ENCODE peak calls at places on chromosomes 5 and 9, in six cellular contexts. D is astrocyte; A is COR-L47; M is stimulated activated CD4-positive, alpha-beta T cell treated with anti-CD3 and anti-CD28 coated beads, Interleukin-12 subunit alpha, Interleukin-12 subunit beta, amount 100 ng/mL, for 4 hours; C is mucosa of gallbladder; X is CD8-positive, alpha-beta memory T cell. E is an unnamed sample.

GRCh38 chr9:98438701-98439100 is 183.3 kb upstream of the TBC1D2 start:
- DNase-seq in M (no peak), D (peak), A (no peak), X (no peak), C (no peak), E (no peak)

GRCh38 chr5:90793183-90793582 is 234.6 kb downstream of the ADGRV1 start:
- DNase-seq in M (no peak), X (no peak), A (no peak), D (no peak), C (no peak), E (no peak)

GRCh38 chr5:10543585-10544040 is 20.3 kb upstream of the ANKRD33B start:
- DNase-seq in C (no peak), X (no peak), A (no peak), D (no peak), M (no peak), E (no peak)

GRCh38 chr9:81682797-81683196 is 6.5 kb downstream of the TLE1 start:
- DNase-seq in D (peak), C (peak), A (no peak), M (no peak), X (no peak), E (no peak)

GRCh38 chr9:22446589-22446949 is at the start of gene DMRTA1:
- DNase-seq in D (peak), X (no peak), M (peak), C (peak), A (peak), E (no peak)

GRCh38 chr5:34059997-34060396 is 17.0 kb upstream of the C1QTNF3 start:
- DNase-seq in M (no peak), X (no peak), A (no peak), D (no peak), C (no peak), E (no peak)

GRCh38 chr5:137563301-137563645 is 64.1 kb upstream of the SPOCK1 start:
- DNase-seq in M (no peak), C (no peak), X (no peak), A (peak), D (no peak), E (no peak)

GRCh38 chr9:134662143-134662876 is 20.7 kb downstream of the COL5A1 start:
- DNase-seq in X (no peak), A (no peak), M (no peak), C (peak), D (peak), E (no peak)

GRCh38 chr5:13003457-13003856 is 941.0 kb downstream of the DNAH5 start:
- DNase-seq in X (no peak), D (no peak), A (peak), C (no peak), M (no peak), E (no peak)

GRCh38 chr5:142551242-142552067 is 134.4 kb downstream of the FGF1 start:
- DNase-seq in M (no peak), D (no peak), A (peak), C (no peak), X (no peak), E (no peak)

GRCh38 chr9:126343271-126343700 is 16.7 kb downstream of the MVB12B start:
- DNase-seq in D (no peak), M (no peak), C (no peak), A (no peak), X (no peak), E (no peak)

GRCh38 chr5:170278611-170279500 is 18.7 kb downstream of the LCP2 start:
- DNase-seq in M (peak), D (no peak), C (peak), A (no peak), X (peak), E (peak)

GRCh38 chr5:9156282-9156681 is 389.6 kb downstream of the SEMA5A start:
- DNase-seq in A (peak), C (no peak), M (no peak), D (peak), X (no peak), E (no peak)

GRCh38 chr5:58259685-58260152 is 200.2 kb downstream of the PLK2 start:
- DNase-seq in M (no peak), D (peak), A (no peak), X (no peak), C (no peak), E (no peak)

GRCh38 chr5:176723440-176723839 is 76.2 kb downstream of the TSPAN17 start:
- DNase-seq in C (no peak), D (no peak), M (no peak), X (no peak), A (no peak), E (no peak)

GRCh38 chr9:127158995-127159801 is 36.8 kb upstream of the ANGPTL2 start:
- DNase-seq in M (no peak), D (peak), X (no peak), C (peak), A (peak), E (no peak)

GRCh38 chr5:119333421-119333851 is 22.4 kb upstream of the TNFAIP8 start:
- DNase-seq in D (no peak), A (no peak), C (no peak), M (no peak), X (no peak), E (no peak)

GRCh38 chr5:14503017-14503680 is 78.4 kb upstream of the OTULINL start:
- DNase-seq in C (no peak), X (no peak), M (no peak), A (no peak), D (no peak), E (no peak)

GRCh38 chr5:108212775-108213346 is 169.0 kb downstream of the FBXL17 start:
- DNase-seq in C (peak), A (peak), M (no peak), X (no peak), D (peak), E (no peak)

GRCh38 chr9:34991833-34992375 is 2.4 kb downstream of the DNAJB5 start:
- DNase-seq in M (no peak), X (no peak), A (no peak), D (peak), C (no peak), E (no peak)

GRCh38 chr5:136814621-136815378 is 449.5 kb upstream of the TRPC7 start:
- DNase-seq in X (no peak), M (no peak), D (peak), A (no peak), C (no peak), E (no peak)

GRCh38 chr5:38831909-38832308 is 13.9 kb upstream of the OSMR start:
- DNase-seq in A (no peak), X (no peak), C (no peak), M (no peak), D (peak), E (no peak)

GRCh38 chr9:82790868-82791267 is 272.1 kb downstream of the RASEF start:
- DNase-seq in D (no peak), M (no peak), X (no peak), C (no peak), A (no peak), E (no peak)

GRCh38 chr9:132800038-132800648 is 77.9 kb downstream of the AK8 start:
- DNase-seq in D (peak), M (peak), X (peak), C (peak), A (peak), E (peak)

GRCh38 chr5:181054138-181054537 is 14.1 kb downstream of the BTNL9 start:
- DNase-seq in C (peak), M (no peak), X (no peak), D (no peak), A (no peak), E (no peak)

GRCh38 chr9:129888809-129889460 is 53.7 kb downstream of the USP20 start:
- DNase-seq in D (no peak), X (peak), A (no peak), M (no peak), C (no peak), E (no peak)

GRCh38 chr9:125366676-125367075 is 105.0 kb downstream of the GAPVD1 start:
- DNase-seq in C (no peak), D (no peak), X (no peak), A (no peak), M (no peak), E (no peak)

GRCh38 chr9:73565833-73566465 is 414.3 kb downstream of the ANXA1 start:
- DNase-seq in A (peak), X (no peak), M (no peak), D (peak), C (no peak), E (no peak)

GRCh38 chr5:148984333-148984732 is 78.5 kb downstream of the SH3TC2 start:
- DNase-seq in M (no peak), A (no peak), C (no peak), X (no peak), D (peak), E (no peak)

GRCh38 chr5:115626444-115626823 is 598 bp upstream of the TMED7 start:
- DNase-seq in M (no peak), X (no peak), C (no peak), D (peak), A (no peak), E (no peak)

GRCh38 chr5:115932991-115933390 is 29.3 kb upstream of the LVRN start:
- DNase-seq in D (peak), A (no peak), C (no peak), M (no peak), X (no peak), E (no peak)